ENCODE peak calls at places on chromosomes 3 and 15, in five cellular contexts. R is CD8-positive, alpha-beta memory T cell; V is NCI-H748 treated with DMSO at 0.1 percent for 48 hours; A is activated naive CD8-positive, alpha-beta T cell treated with anti-CD3 and anti-CD28 coated beads, Interleukin-2, amount 50 U/mL, for 24 hours; D is stimulated activated CD8-positive, alpha-beta memory T cell treated with anti-CD3 and anti-CD28 coated beads, Interleukin-7, amount 100 ng/mL, for 1 hour. B is an unnamed sample.

GRCh38 chr3:10855871-10856662 is 40.0 kb downstream of the SLC6A11 start:
- DNase-seq in V (no peak), D (no peak), A (no peak), R (no peak), B (no peak)

GRCh38 chr3:36900474-36901443 is 44.1 kb downstream of the TRANK1 start:
- DNase-seq in R (peak), D (no peak), A (no peak), V (no peak), B (no peak)

GRCh38 chr3:126961191-126961790 is 21.6 kb upstream of the PLXNA1 start:
- DNase-seq in D (no peak), V (no peak), A (no peak), R (no peak), B (no peak)

GRCh38 chr3:64223809-64224570 is 1.3 kb downstream of the PRICKLE2 start:
- DNase-seq in V (no peak), D (no peak), A (no peak), R (no peak), B (no peak)

GRCh38 chr3:98022978-98023820 is 11.9 kb downstream of the GABRR3 start:
- DNase-seq in D (peak), V (peak), A (peak), R (peak), B (peak)

GRCh38 chr3:111831840-111832239 is 27.2 kb upstream of the PHLDB2 start:
- DNase-seq in V (no peak), R (peak), D (no peak), A (peak), B (no peak)

GRCh38 chr15:76575177-76576078 is 238.9 kb downstream of the ISL2 start:
- DNase-seq in A (no peak), V (no peak), D (no peak), R (no peak), B (no peak)

GRCh38 chr3:179244874-179245273 is 6.0 kb downstream of the KCNMB3 start:
- DNase-seq in A (no peak), D (no peak), V (no peak), R (no peak), B (no peak)

GRCh38 chr3:24548278-24548677 is 53.6 kb upstream of the THRB start:
- DNase-seq in V (no peak), D (no peak), A (no peak), R (no peak), B (no peak)

GRCh38 chr3:46690798-46691197 is 2.7 kb downstream of the ALS2CL start:
- DNase-seq in A (no peak), R (no peak), V (no peak), D (no peak), B (no peak)

GRCh38 chr3:144636833-144637232 is 665.2 kb downstream of the DIPK2A start:
- DNase-seq in V (no peak), D (no peak), R (no peak), A (no peak), B (no peak)

GRCh38 chr3:123584284-123584987 is 417 bp downstream of the HACD2 start:
- DNase-seq in A (peak), D (peak), V (no peak), R (peak), B (peak)

GRCh38 chr3:40989141-40990061 is 209.9 kb upstream of the CTNNB1 start:
- DNase-seq in A (no peak), R (no peak), V (no peak), D (no peak), B (no peak)